ENCODE peak calls at places on chromosomes 2 and 18, in nine cellular contexts. D is ureter; F is HEK293T; B is AG10803; G is stimulated activated CD8-positive, alpha-beta memory T cell treated with anti-CD3 and anti-CD28 coated beads, Interleukin-15, amount 100 ng/mL, for 1 hour; P is G401; C is glutamatergic neuron; T is DMS153; M is fibroblast of the aortic adventitia. Q is an unnamed sample.

GRCh38 chr2:220660277-220661155 is 911.6 kb downstream of the EPHA4 start:
- DNase-seq in D (peak), F (no peak), B (no peak), G (no peak), P (no peak), C (no peak), T (peak), M (no peak), Q (no peak)

GRCh38 chr18:56315363-56315762 is 323.0 kb downstream of the TXNL1 start:
- DNase-seq in D (no peak), F (no peak), B (peak), G (no peak), P (no peak), C (no peak), T (no peak), M (peak), Q (no peak)

GRCh38 chr2:168035458-168035857 is 211.9 kb downstream of the STK39 start:
- DNase-seq in D (no peak), F (no peak), B (no peak), G (no peak), P (no peak), C (no peak), T (no peak), M (no peak), Q (no peak)

GRCh38 chr2:44553456-44553855 is 191.7 kb downstream of the CAMKMT start:
- DNase-seq in D (no peak), F (no peak), B (peak), G (no peak), P (no peak), C (no peak), T (no peak), M (peak), Q (peak)

GRCh38 chr2:121815216-121815615 is 59.8 kb downstream of the TSN start:
- DNase-seq in D (no peak), F (no peak), B (no peak), G (no peak), P (no peak), C (no peak), T (no peak), M (no peak), Q (no peak)

GRCh38 chr2:3041246-3041645 is 336.4 kb downstream of the EIPR1 start:
- DNase-seq in D (no peak), F (no peak), B (no peak), G (no peak), P (no peak), C (no peak), T (no peak), M (no peak), Q (no peak)

GRCh38 chr18:58599106-58599505 is 29.8 kb downstream of the ALPK2 start:
- DNase-seq in D (no peak), F (no peak), B (no peak), G (no peak), P (no peak), C (no peak), T (no peak), M (no peak), Q (no peak)

GRCh38 chr2:96325038-96325883 is at the start of gene ITPRIPL1:
- DNase-seq in D (no peak), F (peak), B (no peak), G (no peak), P (peak), C (peak), T (no peak), M (no peak), Q (no peak)

GRCh38 chr2:38599706-38600105 is 3.0 kb downstream of the HNRNPLL start:
- DNase-seq in D (no peak), F (no peak), B (peak), G (no peak), P (no peak), C (no peak), T (no peak), M (no peak), Q (no peak)

GRCh38 chr2:203018181-203018580 is 3.5 kb downstream of the NBEAL1 start:
- DNase-seq in D (no peak), F (no peak), B (peak), G (no peak), P (peak), C (no peak), T (no peak), M (peak), Q (no peak)

GRCh38 chr2:199659207-199659606 is 191.8 kb downstream of the FTCDNL1 start:
- DNase-seq in D (no peak), F (peak), B (peak), G (no peak), P (no peak), C (peak), T (no peak), M (peak), Q (no peak)

GRCh38 chr2:239297142-239298125 is 103.4 kb downstream of the HDAC4 start:
- DNase-seq in D (no peak), F (no peak), B (no peak), G (no peak), P (no peak), C (no peak), T (no peak), M (no peak), Q (no peak)

GRCh38 chr2:157221394-157221988 is 36.0 kb upstream of the GALNT5 start:
- DNase-seq in D (no peak), F (no peak), B (no peak), G (no peak), P (no peak), C (no peak), T (no peak), M (no peak), Q (no peak)

GRCh38 chr2:12951657-12951973 is 234.9 kb downstream of the TRIB2 start:
- DNase-seq in D (no peak), F (no peak), B (no peak), G (no peak), P (no peak), C (no peak), T (no peak), M (no peak), Q (no peak)

GRCh38 chr2:128493880-128494279 is 175.2 kb upstream of the HS6ST1 start:
- DNase-seq in D (peak), F (no peak), B (no peak), G (no peak), P (no peak), C (no peak), T (no peak), M (no peak), Q (no peak)

GRCh38 chr18:24567199-24567598 is 106.8 kb downstream of the HRH4 start:
- DNase-seq in D (no peak), F (no peak), B (peak), G (no peak), P (no peak), C (no peak), T (no peak), M (peak), Q (no peak)

GRCh38 chr2:188330316-188331053 is 38.8 kb downstream of the GULP1 start:
- DNase-seq in D (no peak), F (no peak), B (no peak), G (no peak), P (no peak), C (no peak), T (no peak), M (no peak), Q (no peak)

GRCh38 chr2:230160112-230160660 is 59.6 kb downstream of the SP110 start:
- DNase-seq in D (no peak), F (peak), B (peak), G (peak), P (peak), C (peak), T (no peak), M (peak), Q (no peak)

GRCh38 chr2:236550701-236551465 is 18.7 kb upstream of the ACKR3 start:
- DNase-seq in D (no peak), F (no peak), B (no peak), G (no peak), P (no peak), C (no peak), T (peak), M (no peak), Q (no peak)

GRCh38 chr2:235605306-235605998 is 111.6 kb downstream of the AGAP1 start:
- DNase-seq in D (peak), F (no peak), B (peak), G (no peak), P (peak), C (peak), T (peak), M (peak), Q (peak)

GRCh38 chr2:135874966-135875365 is 1.3 kb downstream of the MCM6 start:
- DNase-seq in D (no peak), F (no peak), B (no peak), G (no peak), P (no peak), C (no peak), T (no peak), M (no peak), Q (no peak)

GRCh38 chr2:126792186-126792585 is 106.5 kb upstream of the TEX51 start:
- DNase-seq in D (peak), F (no peak), B (no peak), G (no peak), P (no peak), C (no peak), T (no peak), M (no peak), Q (no peak)

GRCh38 chr2:181879295-181879694 is 12.2 kb upstream of the ITPRID2 start:
- DNase-seq in D (no peak), F (no peak), B (no peak), G (no peak), P (no peak), C (no peak), T (no peak), M (no peak), Q (no peak)

GRCh38 chr2:111185496-111186022 is 64.8 kb downstream of the BCL2L11 start:
- DNase-seq in D (no peak), F (no peak), B (no peak), G (no peak), P (no peak), C (no peak), T (peak), M (no peak), Q (no peak)

GRCh38 chr2:879540-879939 is 71.1 kb upstream of the SNTG2 start:
- DNase-seq in D (peak), F (no peak), B (no peak), G (no peak), P (no peak), C (no peak), T (no peak), M (no peak), Q (no peak)

GRCh38 chr2:105919191-105919811 is 174.6 kb downstream of the NCK2 start:
- DNase-seq in D (peak), F (no peak), B (no peak), G (no peak), P (no peak), C (no peak), T (peak), M (no peak), Q (no peak)

GRCh38 chr2:96317584-96317997 is 7.5 kb upstream of the ITPRIPL1 start:
- DNase-seq in D (no peak), F (no peak), B (no peak), G (no peak), P (no peak), C (no peak), T (no peak), M (no peak), Q (no peak)

GRCh38 chr2:215536476-215536875 is 100.6 kb upstream of the FN1 start:
- DNase-seq in D (no peak), F (no peak), B (peak), G (no peak), P (no peak), C (no peak), T (no peak), M (peak), Q (no peak)

GRCh38 chr18:23716516-23716915 is 27.3 kb downstream of the LAMA3 start:
- DNase-seq in D (peak), F (no peak), B (peak), G (no peak), P (no peak), C (no peak), T (no peak), M (peak), Q (no peak)

GRCh38 chr2:74474899-74475298 is 2.4 kb upstream of the MRPL53 start:
- DNase-seq in D (no peak), F (no peak), B (no peak), G (no peak), P (no peak), C (peak), T (no peak), M (no peak), Q (no peak)

GRCh38 chr2:181977661-181978350 is 7.8 kb upstream of the PPP1R1C start:
- DNase-seq in D (no peak), F (no peak), B (peak), G (no peak), P (no peak), C (no peak), T (no peak), M (no peak), Q (no peak)

GRCh38 chr2:226915846-226916360 is 80.0 kb downstream of the RHBDD1 start:
- DNase-seq in D (no peak), F (no peak), B (peak), G (no peak), P (no peak), C (no peak), T (no peak), M (peak), Q (no peak)

GRCh38 chr2:3575534-3576324 is 669 bp downstream of the RPS7 start:
- DNase-seq in D (no peak), F (no peak), B (no peak), G (no peak), P (no peak), C (no peak), T (no peak), M (no peak), Q (no peak)

GRCh38 chr2:85017436-85018048 is 46.6 kb downstream of the KCMF1 start:
- DNase-seq in D (no peak), F (no peak), B (no peak), G (no peak), P (no peak), C (no peak), T (no peak), M (peak), Q (no peak)

GRCh38 chr2:217286833-217287232 is 427.0 kb upstream of the TNP1 start:
- DNase-seq in D (no peak), F (no peak), B (peak), G (no peak), P (no peak), C (no peak), T (no peak), M (peak), Q (no peak)

GRCh38 chr2:98164256-98164655 is 77.3 kb downstream of the VWA3B start:
- DNase-seq in D (no peak), F (no peak), B (no peak), G (no peak), P (no peak), C (no peak), T (no peak), M (no peak), Q (no peak)

GRCh38 chr2:149994057-149994728 is 406.6 kb upstream of the MMADHC start:
- DNase-seq in D (no peak), F (peak), B (peak), G (no peak), P (peak), C (no peak), T (peak), M (peak), Q (peak)

Q was measured in HFF-Myc.